ENCODE peak calls at places on chromosome 18, in seven cellular contexts. One of them, this sample, is unnamed. For H3K27me3, the result is how much of the 10 kb centered on the place peaks cover.

GRCh38 chr18:41268271-41268670 is 686.8 kb upstream of the PIK3C3 start:
- DNase-seq in Karpas-422: no peak
- DNase-seq in dorsolateral prefrontal cortex: no peak
- DNase-seq in HCT116: no peak
- DNase-seq in CD8-positive, alpha-beta memory T cell: no peak
- DNase-seq in lung: no peak
- DNase-seq in endothelial cell of umbilical vein: no peak
- DNase-seq in this sample: no peak

GRCh38 chr18:23689616-23690504 is 607 bp downstream of the LAMA3 start:
- DNase-seq in Karpas-422: no peak
- DNase-seq in dorsolateral prefrontal cortex: no peak
- DNase-seq in HCT116: no peak
- DNase-seq in CD8-positive, alpha-beta memory T cell: no peak
- DNase-seq in lung: no peak
- DNase-seq in endothelial cell of umbilical vein: peak
- DNase-seq in this sample: peak

GRCh38 chr18:74139888-74140287 is 7.7 kb downstream of the FBXO15 start:
- DNase-seq in Karpas-422: no peak
- DNase-seq in dorsolateral prefrontal cortex: no peak
- DNase-seq in HCT116: no peak
- DNase-seq in CD8-positive, alpha-beta memory T cell: no peak
- DNase-seq in lung: no peak
- DNase-seq in endothelial cell of umbilical vein: no peak
- DNase-seq in this sample: peak

GRCh38 chr18:30522288-30522929 is 520.1 kb downstream of the DSC3 start:
- DNase-seq in Karpas-422: no peak
- DNase-seq in dorsolateral prefrontal cortex: no peak
- DNase-seq in HCT116: no peak
- DNase-seq in CD8-positive, alpha-beta memory T cell: no peak
- DNase-seq in lung: no peak
- DNase-seq in endothelial cell of umbilical vein: no peak
- DNase-seq in this sample: no peak

GRCh38 chr18:2914844-2915243 is 68.0 kb downstream of the EMILIN2 start:
- DNase-seq in Karpas-422: no peak
- DNase-seq in dorsolateral prefrontal cortex: no peak
- DNase-seq in HCT116: no peak
- DNase-seq in CD8-positive, alpha-beta memory T cell: no peak
- DNase-seq in lung: no peak
- DNase-seq in endothelial cell of umbilical vein: no peak
- DNase-seq in this sample: no peak

GRCh38 chr18:74831571-74832250 is 234.0 kb downstream of the ZNF407 start:
- DNase-seq in Karpas-422: no peak
- DNase-seq in dorsolateral prefrontal cortex: no peak
- DNase-seq in HCT116: no peak
- DNase-seq in CD8-positive, alpha-beta memory T cell: no peak
- DNase-seq in lung: no peak
- DNase-seq in endothelial cell of umbilical vein: no peak
- DNase-seq in this sample: no peak

GRCh38 chr18:7822435-7823425 is 255.6 kb downstream of the PTPRM start:
- DNase-seq in Karpas-422: no peak
- DNase-seq in dorsolateral prefrontal cortex: peak
- DNase-seq in HCT116: no peak
- DNase-seq in CD8-positive, alpha-beta memory T cell: no peak
- DNase-seq in lung: no peak
- DNase-seq in endothelial cell of umbilical vein: peak
- DNase-seq in this sample: no peak

GRCh38 chr18:7931763-7932162 is 364.6 kb downstream of the PTPRM start:
- DNase-seq in Karpas-422: no peak
- DNase-seq in dorsolateral prefrontal cortex: no peak
- DNase-seq in HCT116: no peak
- DNase-seq in CD8-positive, alpha-beta memory T cell: no peak
- DNase-seq in lung: no peak
- DNase-seq in endothelial cell of umbilical vein: no peak
- DNase-seq in this sample: no peak

GRCh38 chr18:25016181-25016580 is 335.8 kb downstream of the ZNF521 start:
- DNase-seq in Karpas-422: no peak
- DNase-seq in dorsolateral prefrontal cortex: no peak
- DNase-seq in HCT116: no peak
- DNase-seq in CD8-positive, alpha-beta memory T cell: no peak
- DNase-seq in lung: no peak
- DNase-seq in endothelial cell of umbilical vein: no peak
- DNase-seq in this sample: no peak

GRCh38 chr18:26734760-26735159 is 130.7 kb downstream of the AQP4 start:
- DNase-seq in Karpas-422: no peak
- DNase-seq in dorsolateral prefrontal cortex: no peak
- DNase-seq in HCT116: no peak
- DNase-seq in CD8-positive, alpha-beta memory T cell: no peak
- DNase-seq in lung: no peak
- DNase-seq in endothelial cell of umbilical vein: no peak
- DNase-seq in this sample: no peak

GRCh38 chr18:8217041-8217564 is 392.1 kb upstream of the RAB12 start:
- DNase-seq in Karpas-422: no peak
- DNase-seq in dorsolateral prefrontal cortex: no peak
- DNase-seq in HCT116: no peak
- DNase-seq in CD8-positive, alpha-beta memory T cell: no peak
- DNase-seq in lung: no peak
- DNase-seq in endothelial cell of umbilical vein: no peak
- DNase-seq in this sample: no peak

GRCh38 chr18:26036635-26037034 is 53.8 kb downstream of the SS18 start:
- DNase-seq in Karpas-422: no peak
- DNase-seq in dorsolateral prefrontal cortex: no peak
- DNase-seq in HCT116: no peak
- DNase-seq in CD8-positive, alpha-beta memory T cell: no peak
- DNase-seq in lung: no peak
- DNase-seq in endothelial cell of umbilical vein: no peak
- DNase-seq in this sample: no peak

GRCh38 chr18:8034674-8035073 is 467.6 kb downstream of the PTPRM start:
- DNase-seq in Karpas-422: no peak
- DNase-seq in dorsolateral prefrontal cortex: no peak
- DNase-seq in HCT116: no peak
- DNase-seq in CD8-positive, alpha-beta memory T cell: no peak
- DNase-seq in lung: no peak
- DNase-seq in endothelial cell of umbilical vein: no peak
- DNase-seq in this sample: no peak

GRCh38 chr18:616380-616995 is 19.7 kb downstream of the CLUL1 start:
- DNase-seq in Karpas-422: peak
- DNase-seq in dorsolateral prefrontal cortex: no peak
- DNase-seq in HCT116: peak
- DNase-seq in CD8-positive, alpha-beta memory T cell: no peak
- DNase-seq in lung: no peak
- DNase-seq in endothelial cell of umbilical vein: peak
- DNase-seq in this sample: peak

GRCh38 chr18:49025767-49026500 is 75.2 kb upstream of the SMAD7 start:
- DNase-seq in Karpas-422: no peak
- DNase-seq in dorsolateral prefrontal cortex: no peak
- DNase-seq in HCT116: no peak
- DNase-seq in CD8-positive, alpha-beta memory T cell: no peak
- DNase-seq in lung: no peak
- DNase-seq in endothelial cell of umbilical vein: no peak
- DNase-seq in this sample: no peak

GRCh38 chr18:75775121-75775520 is 347.6 kb upstream of the SMIM21 start:
- DNase-seq in Karpas-422: no peak
- DNase-seq in dorsolateral prefrontal cortex: no peak
- DNase-seq in HCT116: no peak
- DNase-seq in CD8-positive, alpha-beta memory T cell: no peak
- DNase-seq in lung: no peak
- DNase-seq in endothelial cell of umbilical vein: no peak
- DNase-seq in this sample: no peak

GRCh38 chr18:33802955-33803354 is 224.9 kb downstream of the ASXL3 start:
- DNase-seq in Karpas-422: no peak
- DNase-seq in dorsolateral prefrontal cortex: no peak
- DNase-seq in HCT116: no peak
- DNase-seq in CD8-positive, alpha-beta memory T cell: no peak
- DNase-seq in lung: no peak
- DNase-seq in endothelial cell of umbilical vein: no peak
- DNase-seq in this sample: no peak

GRCh38 chr18:77590928-77591327 is 341.3 kb downstream of the GALR1 start:
- DNase-seq in Karpas-422: no peak
- DNase-seq in dorsolateral prefrontal cortex: no peak
- DNase-seq in HCT116: no peak
- DNase-seq in CD8-positive, alpha-beta memory T cell: no peak
- DNase-seq in lung: no peak
- DNase-seq in endothelial cell of umbilical vein: no peak
- DNase-seq in this sample: no peak

GRCh38 chr18:71107220-71107619 is 818.4 kb downstream of the SOCS6 start:
- DNase-seq in Karpas-422: no peak
- DNase-seq in dorsolateral prefrontal cortex: no peak
- DNase-seq in HCT116: no peak
- DNase-seq in CD8-positive, alpha-beta memory T cell: no peak
- DNase-seq in lung: no peak
- DNase-seq in endothelial cell of umbilical vein: no peak
- DNase-seq in this sample: no peak

GRCh38 chr18:28725876-28726275 is 548.9 kb upstream of the CDH2 start:
- DNase-seq in Karpas-422: no peak
- DNase-seq in dorsolateral prefrontal cortex: no peak
- DNase-seq in HCT116: no peak
- DNase-seq in CD8-positive, alpha-beta memory T cell: no peak
- DNase-seq in lung: no peak
- DNase-seq in endothelial cell of umbilical vein: no peak
- DNase-seq in this sample: no peak

GRCh38 chr18:79754022-79754761 is 43.5 kb upstream of the KCNG2 start:
- DNase-seq in Karpas-422: no peak
- DNase-seq in dorsolateral prefrontal cortex: peak
- DNase-seq in HCT116: no peak
- DNase-seq in CD8-positive, alpha-beta memory T cell: no peak
- DNase-seq in lung: no peak
- DNase-seq in endothelial cell of umbilical vein: no peak
- DNase-seq in this sample: no peak

GRCh38 chr18:12038082-12038660 is 55.5 kb upstream of the ANKRD62 start:
- DNase-seq in Karpas-422: no peak
- DNase-seq in dorsolateral prefrontal cortex: peak
- DNase-seq in HCT116: no peak
- DNase-seq in CD8-positive, alpha-beta memory T cell: no peak
- DNase-seq in lung: no peak
- DNase-seq in endothelial cell of umbilical vein: no peak
- DNase-seq in this sample: peak

GRCh38 chr18:9684901-9685738 is 23.0 kb upstream of the RAB31 start:
- DNase-seq in Karpas-422: no peak
- DNase-seq in dorsolateral prefrontal cortex: no peak
- DNase-seq in HCT116: no peak
- DNase-seq in CD8-positive, alpha-beta memory T cell: no peak
- DNase-seq in lung: no peak
- DNase-seq in endothelial cell of umbilical vein: no peak
- DNase-seq in this sample: peak
- H3K4me3 ChIP-seq in Karpas-422: no peak
- H3K4me3 ChIP-seq in dorsolateral prefrontal cortex: no peak
- H3K4me3 ChIP-seq in HCT116: no peak
- H3K4me3 ChIP-seq in CD8-positive, alpha-beta memory T cell: no peak
- H3K4me3 ChIP-seq in lung: no peak
- H3K4me3 ChIP-seq in endothelial cell of umbilical vein: no peak
- H3K4me3 ChIP-seq in this sample: peak

DNA sequence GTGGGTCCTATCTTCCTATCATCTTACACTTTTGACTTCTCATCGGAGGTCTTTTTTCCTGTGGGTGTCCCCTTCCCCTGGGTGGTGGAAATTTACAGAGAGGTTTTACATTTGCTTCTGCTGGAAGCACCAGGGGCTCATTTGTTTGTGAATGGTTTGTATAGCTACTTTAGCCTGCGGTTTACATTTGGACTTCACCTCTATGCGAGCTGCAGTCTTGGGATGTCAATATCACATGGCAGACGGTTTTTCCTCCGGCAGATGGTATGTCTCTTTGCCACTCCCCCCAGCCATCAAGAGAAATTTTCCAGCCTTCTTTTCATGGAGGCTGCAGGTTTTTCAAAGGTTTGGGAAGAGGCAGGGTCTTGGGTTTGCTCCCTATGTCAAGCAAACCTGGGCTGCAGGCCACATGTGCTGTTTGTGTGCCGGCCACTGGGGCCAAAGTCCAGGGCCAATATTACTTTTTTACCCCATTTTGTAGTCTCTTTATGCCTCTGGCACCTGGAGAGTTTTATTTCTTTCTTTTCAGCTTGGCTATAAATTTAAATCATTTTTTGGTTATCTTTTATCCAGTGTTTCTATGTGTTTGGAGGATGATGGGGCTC is 23.9 kb upstream of the BOD1L2 start:
- DNase-seq in Karpas-422: no peak
- DNase-seq in dorsolateral prefrontal cortex: no peak
- DNase-seq in HCT116: no peak
- DNase-seq in CD8-positive, alpha-beta memory T cell: no peak
- DNase-seq in lung: no peak
- DNase-seq in endothelial cell of umbilical vein: no peak
- DNase-seq in this sample: no peak
- H3K27me3 ChIP-seq in Karpas-422: under half
- H3K27me3 ChIP-seq in dorsolateral prefrontal cortex: under half
- H3K27me3 ChIP-seq in HCT116: half or more
- H3K27me3 ChIP-seq in CD8-positive, alpha-beta memory T cell: under half
- H3K27me3 ChIP-seq in lung: under half
- H3K27me3 ChIP-seq in endothelial cell of umbilical vein: under half
- H3K27me3 ChIP-seq in this sample: under half

DNA sequence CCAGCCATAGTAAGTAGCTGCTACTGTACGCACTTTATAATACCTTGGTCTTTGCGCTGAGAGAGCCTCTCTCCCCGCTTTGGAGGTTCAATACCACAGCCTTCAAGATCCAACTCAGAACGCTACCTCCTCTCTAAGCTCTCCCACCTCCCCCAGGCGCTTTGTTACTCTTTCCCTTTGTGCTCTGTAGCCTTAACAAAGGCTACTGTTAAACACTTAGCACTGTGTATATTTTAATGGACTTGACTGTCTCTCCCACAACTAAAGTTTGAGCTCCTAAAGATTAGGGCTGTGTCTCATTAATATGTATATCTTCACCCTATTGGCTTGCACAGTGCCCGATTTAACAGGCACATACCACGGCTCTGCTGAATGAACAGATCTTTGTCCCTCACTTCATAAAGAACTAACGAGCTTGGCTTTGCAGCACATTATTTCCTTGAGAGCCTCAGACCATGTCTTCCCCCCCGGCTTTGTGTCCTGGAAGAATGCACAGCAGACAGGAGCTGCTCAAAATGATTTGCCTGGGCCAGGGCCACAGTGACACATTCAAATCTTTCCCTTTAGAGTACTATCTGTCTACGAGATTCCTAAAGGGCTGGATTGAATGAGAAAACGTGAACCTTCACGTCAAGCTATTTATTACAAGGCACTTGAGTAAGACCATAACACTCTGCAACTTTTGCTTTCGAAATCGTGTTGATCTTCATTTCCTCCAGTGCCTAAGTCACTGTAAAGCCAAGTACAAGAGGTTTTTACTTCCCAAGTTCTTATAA is 22.1 kb downstream of the ABHD3 start:
- DNase-seq in Karpas-422: no peak
- DNase-seq in dorsolateral prefrontal cortex: no peak
- DNase-seq in HCT116: no peak
- DNase-seq in CD8-positive, alpha-beta memory T cell: no peak
- DNase-seq in lung: no peak
- DNase-seq in endothelial cell of umbilical vein: peak
- DNase-seq in this sample: peak
- H3K4me3 ChIP-seq in Karpas-422: no peak
- H3K4me3 ChIP-seq in dorsolateral prefrontal cortex: peak
- H3K4me3 ChIP-seq in HCT116: no peak
- H3K4me3 ChIP-seq in CD8-positive, alpha-beta memory T cell: peak
- H3K4me3 ChIP-seq in lung: peak
- H3K4me3 ChIP-seq in endothelial cell of umbilical vein: no peak
- H3K4me3 ChIP-seq in this sample: peak

DNA sequence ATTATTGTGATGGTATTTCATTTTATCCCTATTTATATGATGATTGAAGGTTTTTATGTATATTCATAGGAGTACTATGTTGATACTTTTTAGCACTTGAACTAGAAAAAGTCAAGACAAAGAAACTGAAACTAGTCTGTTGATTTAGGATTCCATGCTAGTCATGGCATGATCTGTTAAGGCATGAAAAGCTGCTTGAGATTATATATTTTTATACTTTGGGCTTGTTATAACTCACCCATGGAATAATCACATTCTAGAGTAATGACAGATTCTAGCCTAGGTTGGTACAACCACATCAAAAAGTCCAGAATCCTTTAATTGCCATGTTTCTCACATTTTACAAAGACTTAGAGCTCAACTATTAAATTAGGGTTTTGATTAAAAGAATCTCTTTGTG is 472.6 kb upstream of the CELF4 start:
- DNase-seq in Karpas-422: no peak
- DNase-seq in dorsolateral prefrontal cortex: no peak
- DNase-seq in HCT116: no peak
- DNase-seq in CD8-positive, alpha-beta memory T cell: no peak
- DNase-seq in lung: no peak
- DNase-seq in endothelial cell of umbilical vein: no peak
- DNase-seq in this sample: no peak
- H3K27me3 ChIP-seq in Karpas-422: under half
- H3K27me3 ChIP-seq in dorsolateral prefrontal cortex: under half
- H3K27me3 ChIP-seq in HCT116: under half
- H3K27me3 ChIP-seq in CD8-positive, alpha-beta memory T cell: under half
- H3K27me3 ChIP-seq in lung: under half
- H3K27me3 ChIP-seq in endothelial cell of umbilical vein: under half
- H3K27me3 ChIP-seq in this sample: under half

This sample was measured in adipocyte.